ENCODE peak calls at places on chromosomes 2 and 18, in ten cellular contexts. A is thoracic aorta; R is heart right ventricle; H is colonic mucosa; P is right atrium auricular region; K is CD8-positive, alpha-beta T cell; U is pancreas; B is body of pancreas; M is psoas muscle; J is esophagus squamous epithelium. E is an unnamed sample. For H3K4me1, the result is how much of the 10 kb centered on the place peaks cover.

GRCh38 chr2:181658444-181658843 is 1.5 kb upstream of the CERKL start:
- DNase-seq in A (no peak), R (no peak), H (no peak), P (no peak), K (no peak), U (no peak), B (peak), M (no peak), J (no peak), E (no peak)

GRCh38 chr18:34758378-34758948 is 48.4 kb downstream of the DTNA start:
- DNase-seq in A (no peak), R (no peak), H (no peak), P (no peak), K (no peak), U (no peak), B (no peak), M (no peak), J (no peak), E (no peak)

GRCh38 chr2:180001726-180002125 is 5.4 kb downstream of the CWC22 start:
- DNase-seq in A (no peak), R (no peak), H (no peak), P (no peak), K (no peak), U (no peak), B (no peak), M (no peak), J (no peak), E (no peak)

GRCh38 chr2:32824415-32824814 is 122.3 kb upstream of the LTBP1 start:
- DNase-seq in A (no peak), R (no peak), H (no peak), P (no peak), K (no peak), U (no peak), B (no peak), M (no peak), J (no peak), E (no peak)

GRCh38 chr18:11669948-11670275 is 19.2 kb upstream of the GNAL start:
- DNase-seq in A (no peak), R (no peak), H (no peak), P (no peak), K (no peak), U (no peak), B (no peak), M (no peak), J (no peak), E (no peak)

GRCh38 chr18:33676593-33676992 is 98.6 kb downstream of the ASXL3 start:
- DNase-seq in A (no peak), R (no peak), H (no peak), P (no peak), K (no peak), U (no peak), B (no peak), M (no peak), J (no peak), E (no peak)

GRCh38 chr2:57536535-57537231 is 509.9 kb upstream of the VRK2 start:
- DNase-seq in A (no peak), R (no peak), H (no peak), P (no peak), K (no peak), U (no peak), B (no peak), M (no peak), J (no peak), E (no peak)

GRCh38 chr2:233996436-233996835 is 54.1 kb upstream of the SPP2 start:
- DNase-seq in A (no peak), R (no peak), H (no peak), P (no peak), K (no peak), U (no peak), B (no peak), M (no peak), J (no peak), E (no peak)

GRCh38 chr2:139872503-139872902 is 1092.3 kb upstream of the NXPH2 start:
- DNase-seq in A (no peak), R (no peak), H (no peak), P (no peak), K (no peak), U (no peak), B (no peak), M (no peak), J (no peak), E (no peak)

GRCh38 chr2:127811397-127811860 is 458 bp upstream of the WDR33 start:
- DNase-seq in A (no peak), R (peak), H (peak), P (peak), K (no peak), U (no peak), B (no peak), M (no peak), J (no peak), E (no peak)

GRCh38 chr2:191571163-191571769 is 106.7 kb upstream of the NABP1 start:
- DNase-seq in A (no peak), R (no peak), H (no peak), P (no peak), K (no peak), U (peak), B (peak), M (no peak), J (no peak), E (peak)

GRCh38 chr2:235746257-235746934 is 252.6 kb downstream of the AGAP1 start:
- DNase-seq in A (no peak), R (no peak), H (peak), P (peak), K (no peak), U (peak), B (peak), M (peak), J (no peak), E (peak)

GRCh38 chr18:3983351-3983969 is 471.6 kb downstream of the DLGAP1 start:
- DNase-seq in A (no peak), R (no peak), H (no peak), P (no peak), K (no peak), U (no peak), B (no peak), M (no peak), J (no peak), E (no peak)

GRCh38 chr2:202278036-202278760 is 12.6 kb downstream of the NOP58 start:
- DNase-seq in A (no peak), R (no peak), H (no peak), P (no peak), K (no peak), U (no peak), B (no peak), M (no peak), J (no peak), E (no peak)

GRCh38 chr2:232447091-232447620 is 8.8 kb upstream of the ALPI start:
- DNase-seq in A (no peak), R (no peak), H (no peak), P (no peak), K (no peak), U (no peak), B (no peak), M (no peak), J (no peak), E (no peak)

GRCh38 chr2:102061962-102062795 is 70.4 kb downstream of the IL1R2 start:
- DNase-seq in A (no peak), R (peak), H (no peak), P (no peak), K (no peak), U (no peak), B (peak), M (peak), J (no peak), E (peak)

GRCh38 chr2:239195992-239196391 is 204.8 kb downstream of the HDAC4 start:
- DNase-seq in A (no peak), R (no peak), H (no peak), P (no peak), K (no peak), U (no peak), B (no peak), M (no peak), J (no peak), E (no peak)

GRCh38 chr18:55152801-55153200 is 193.5 kb upstream of the CCDC68 start:
- DNase-seq in A (no peak), R (no peak), H (no peak), P (no peak), K (no peak), U (no peak), B (no peak), M (no peak), J (no peak), E (no peak)

GRCh38 chr2:23452853-23453420 is 68.0 kb downstream of the KLHL29 start:
- DNase-seq in A (no peak), R (no peak), H (no peak), P (peak), K (no peak), U (no peak), B (peak), M (no peak), J (no peak), E (no peak)

GRCh38 chr2:126761981-126762878 is 106.3 kb downstream of the GYPC start:
- DNase-seq in A (no peak), R (no peak), H (no peak), P (peak), K (peak), U (no peak), B (no peak), M (no peak), J (no peak), E (no peak)

GRCh38 chr2:10048501-10049171 is 5.3 kb downstream of the KLF11 start:
- DNase-seq in A (no peak), R (no peak), H (peak), P (no peak), K (no peak), U (peak), B (peak), M (no peak), J (no peak), E (peak)
- TF ChIP-seq CTCF in A (peak), R (peak), H (peak), P (peak), K (peak), U (peak), B (peak), M (peak), J (peak), E (peak)

GRCh38 chr18:79445221-79445620 is 49.5 kb downstream of the NFATC1 start:
- DNase-seq in A (no peak), R (no peak), H (no peak), P (no peak), K (no peak), U (no peak), B (no peak), M (no peak), J (no peak), E (no peak)
- H3K4me1 ChIP-seq in A (under half), R (under half), H (under half), P (under half), K (under half), U (under half), B (under half), M (under half), J (under half), E (under half)

DNA sequence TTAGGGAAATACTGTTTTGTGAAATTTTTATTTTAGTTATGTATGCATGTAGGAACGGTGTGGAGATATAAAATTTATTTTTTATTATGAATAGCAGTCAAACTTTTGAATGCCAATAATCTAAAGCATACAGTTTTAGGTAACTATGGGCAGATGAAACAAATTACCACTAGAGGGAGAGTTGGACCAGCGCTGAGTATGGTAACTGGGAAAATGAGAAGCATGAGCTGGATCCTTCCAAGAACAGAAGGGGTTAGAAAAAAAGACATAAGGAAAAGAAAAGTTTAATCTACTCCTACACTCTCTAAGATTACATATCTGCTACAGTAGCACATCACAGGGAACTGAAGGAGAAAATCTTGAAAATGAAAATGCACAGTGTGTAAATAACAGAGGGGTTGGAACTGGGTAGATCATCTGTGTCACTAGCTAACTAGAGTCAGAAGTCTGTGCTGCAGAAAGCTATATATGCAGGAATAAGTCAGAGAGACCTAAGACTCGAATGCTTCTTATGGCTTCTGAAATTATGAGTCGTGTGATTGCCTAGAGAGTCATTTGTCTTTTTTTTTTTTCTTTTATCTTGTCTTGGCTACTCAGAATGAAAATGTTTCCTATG is 15.6 kb downstream of the REG3G start:
- DNase-seq in A (no peak), R (no peak), H (no peak), P (no peak), K (no peak), U (no peak), B (peak), M (no peak), J (no peak), E (no peak)
- TF ChIP-seq CTCF in A (no peak), R (no peak), H (peak), P (peak), K (no peak), U (peak), B (peak), M (peak), J (no peak), E (no peak)

GRCh38 chr2:108620656-108621055 is 86.4 kb downstream of the LIMS1 start:
- DNase-seq in A (no peak), R (no peak), H (no peak), P (no peak), K (no peak), U (no peak), B (no peak), M (no peak), J (no peak), E (no peak)
- H3K4me1 ChIP-seq in A (half or more), R (half or more), H (under half), P (under half), K (half or more), U (under half), B (under half), M (under half), J (under half), E (under half)

DNA sequence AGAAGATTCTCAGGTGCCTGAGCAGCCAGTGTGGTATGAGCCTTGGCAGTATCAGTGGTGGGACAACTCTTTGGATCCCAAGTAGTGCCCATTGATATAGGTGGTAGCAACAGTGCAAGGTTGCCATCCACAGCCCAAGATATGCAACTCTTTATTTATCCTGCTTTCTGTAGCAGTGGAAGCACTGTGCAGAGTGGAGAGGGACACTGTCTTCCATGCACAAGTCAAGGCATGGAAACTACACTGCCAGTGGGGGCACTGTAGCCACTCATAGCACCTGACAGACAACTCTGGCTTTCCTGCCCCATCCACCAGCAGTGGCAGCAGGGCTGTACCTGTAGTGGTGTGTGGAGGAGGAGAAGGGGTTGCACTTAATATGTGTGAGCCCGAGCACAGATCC is 409.6 kb upstream of the TMEFF2 start:
- DNase-seq in A (no peak), R (no peak), H (no peak), P (no peak), K (no peak), U (no peak), B (no peak), M (no peak), J (no peak), E (peak)
- TF ChIP-seq CTCF in A (no peak), R (no peak), H (no peak), P (no peak), K (no peak), U (no peak), B (no peak), M (no peak), J (no peak), E (no peak)

GRCh38 chr2:174339571-174339966 is 4.8 kb downstream of the SP9 start:
- DNase-seq in A (no peak), R (no peak), H (no peak), P (no peak), K (no peak), U (no peak), B (no peak), M (no peak), J (no peak), E (no peak)
- H3K4me1 ChIP-seq in A (under half), R (half or more), H (half or more), P (under half), K (half or more), U (under half), B (half or more), M (under half), J (half or more), E (half or more)

GRCh38 chr2:207724113-207724512 is 12.7 kb downstream of the CCNYL1 start:
- DNase-seq in A (no peak), R (no peak), H (no peak), P (no peak), K (no peak), U (no peak), B (no peak), M (no peak), J (no peak), E (no peak)
- TF ChIP-seq CTCF in A (no peak), R (no peak), H (no peak), P (no peak), K (no peak), U (no peak), B (no peak), M (no peak), J (no peak), E (no peak)

GRCh38 chr2:85770786-85771409 is 17.1 kb downstream of the ATOH8 start:
- DNase-seq in A (no peak), R (no peak), H (no peak), P (no peak), K (no peak), U (no peak), B (no peak), M (no peak), J (no peak), E (no peak)

GRCh38 chr2:85772841-85773491 is 19.2 kb downstream of the ATOH8 start:
- DNase-seq in A (no peak), R (peak), H (no peak), P (no peak), K (no peak), U (no peak), B (no peak), M (no peak), J (no peak), E (no peak)

GRCh38 chr2:85773692-85774091 is 19.9 kb downstream of the ATOH8 start:
- DNase-seq in A (no peak), R (no peak), H (no peak), P (no peak), K (no peak), U (no peak), B (no peak), M (no peak), J (no peak), E (no peak)

GRCh38 chr2:85771486-85771885 is 17.7 kb downstream of the ATOH8 start:
- DNase-seq in A (no peak), R (no peak), H (no peak), P (no peak), K (no peak), U (no peak), B (no peak), M (no peak), J (no peak), E (no peak)

GRCh38 chr2:85772019-85772745 is 18.4 kb downstream of the ATOH8 start:
- DNase-seq in A (peak), R (peak), H (peak), P (peak), K (no peak), U (peak), B (peak), M (peak), J (peak), E (peak)
- H3K4me1 ChIP-seq in A (half or more), R (half or more), H (under half), P (under half), K (under half), U (under half), B (half or more), M (half or more), J (under half), E (under half)